ENCODE peak calls at places on chromosomes 3 and 15, in six cellular contexts. P is left ventricle myocardium inferior, N is thoracic aorta, F is thyroid gland, L is left lung, R is aorta. J is an unnamed sample.

GRCh38 chr3:136512391-136512790 is 239.8 kb downstream of the STAG1 start:
- DNase-seq in P (no peak), N (no peak), F (no peak), L (no peak), R (no peak), J (no peak)

GRCh38 chr3:52021869-52022268 is 26.2 kb upstream of the RPL29 start:
- DNase-seq in P (peak; percentile 81), N (no peak), F (peak; percentile 48), L (peak; percentile 58), R (peak; percentile 86), J (no peak)

GRCh38 chr3:195151866-195152526 is 119.0 kb downstream of the XXYLT1 start:
- DNase-seq in P (no peak), N (no peak), F (no peak), L (no peak), R (no peak), J (peak; percentile 60)

GRCh38 chr3:28577941-28578340 is 229.3 kb upstream of the AZI2 start:
- DNase-seq in P (no peak), N (no peak), F (no peak), L (no peak), R (no peak), J (no peak)

GRCh38 chr15:58275785-58276184 is 137.6 kb downstream of the AQP9 start:
- DNase-seq in P (no peak), N (no peak), F (no peak), L (no peak), R (no peak), J (no peak)

GRCh38 chr15:89837134-89837829 is 22.6 kb upstream of the ANPEP start:
- DNase-seq in P (no peak), N (no peak), F (no peak), L (no peak), R (no peak), J (no peak)

GRCh38 chr15:96201696-96202095 is 128.8 kb upstream of the NR2F2 start:
- DNase-seq in P (no peak), N (no peak), F (no peak), L (no peak), R (no peak), J (no peak)

GRCh38 chr15:55737373-55737772 is 5.6 kb downstream of the PRTG start:
- DNase-seq in P (no peak), N (no peak), F (peak; percentile 45), L (no peak), R (no peak), J (no peak)

GRCh38 chr3:169390741-169391300 is 272.7 kb downstream of the MECOM start:
- DNase-seq in P (no peak), N (no peak), F (no peak), L (no peak), R (no peak), J (no peak)

GRCh38 chr3:138946554-138947302 is at the start of the genes FOXL2 and FOXL2NB:
- DNase-seq in P (no peak), N (no peak), F (no peak), L (peak; percentile 81), R (peak; percentile 83), J (no peak)

GRCh38 chr3:67292356-67293225 is 294.5 kb downstream of the KBTBD8 start:
- DNase-seq in P (no peak), N (no peak), F (no peak), L (no peak), R (no peak), J (no peak)

GRCh38 chr3:11826628-11827265 is 19.9 kb downstream of the TAMM41 start:
- DNase-seq in P (no peak), N (no peak), F (no peak), L (no peak), R (no peak), J (no peak)

GRCh38 chr15:31004220-31004733 is 12.8 kb upstream of the MTMR10 start:
- DNase-seq in P (peak; percentile 57), N (no peak), F (no peak), L (no peak), R (no peak), J (no peak)

GRCh38 chr15:88904808-88905327 is 8.3 kb downstream of the MFGE8 start:
- DNase-seq in P (peak; percentile 85), N (no peak), F (peak; percentile 82), L (peak; percentile 90), R (peak; percentile 95), J (peak; percentile 80)

GRCh38 chr3:13194285-13195209 is 121.3 kb upstream of the IQSEC1 start:
- DNase-seq in P (no peak), N (no peak), F (no peak), L (peak; percentile 31), R (no peak), J (no peak)

GRCh38 chr3:114155370-114155821 is 23.5 kb downstream of the DRD3 start:
- DNase-seq in P (peak; percentile 16), N (no peak), F (peak; percentile 15), L (no peak), R (no peak), J (no peak)

GRCh38 chr15:101318810-101319200 is 23.8 kb upstream of the SNRPA1 start:
- DNase-seq in P (no peak), N (no peak), F (no peak), L (no peak), R (no peak), J (no peak)

GRCh38 chr15:78422571-78423340 is 15.3 kb upstream of the IREB2 start:
- DNase-seq in P (peak; percentile 60), N (no peak), F (peak; percentile 74), L (peak; percentile 80), R (peak; percentile 86), J (peak; percentile 60)

GRCh38 chr15:41634072-41634628 is 26.1 kb upstream of the MGA start:
- DNase-seq in P (no peak), N (no peak), F (no peak), L (no peak), R (no peak), J (no peak)

GRCh38 chr3:38247366-38248035 is 18.1 kb upstream of the SLC22A13 start:
- DNase-seq in P (no peak), N (no peak), F (no peak), L (no peak), R (no peak), J (peak; percentile 20)

GRCh38 chr3:53159415-53160135 is 1.4 kb upstream of the PRKCD start:
- DNase-seq in P (no peak), N (no peak), F (no peak), L (no peak), R (no peak), J (no peak)

GRCh38 chr15:48005921-48006541 is 114.8 kb upstream of the SLC24A5 start:
- DNase-seq in P (no peak), N (no peak), F (peak; percentile 80), L (no peak), R (no peak), J (no peak)

GRCh38 chr3:126467611-126467955 is 8.1 kb downstream of the ZXDC start:
- DNase-seq in P (no peak), N (no peak), F (no peak), L (no peak), R (no peak), J (no peak)
- H3K36me3 ChIP-seq in P (peaks cover 94% of the 10 kb centered on the region), N (peaks cover 73% of the 10 kb centered on the region), F (peaks cover 69% of the 10 kb centered on the region), L (peaks cover 91% of the 10 kb centered on the region), R (peaks cover 13% of the 10 kb centered on the region), J (peaks cover 90% of the 10 kb centered on the region)

DNA sequence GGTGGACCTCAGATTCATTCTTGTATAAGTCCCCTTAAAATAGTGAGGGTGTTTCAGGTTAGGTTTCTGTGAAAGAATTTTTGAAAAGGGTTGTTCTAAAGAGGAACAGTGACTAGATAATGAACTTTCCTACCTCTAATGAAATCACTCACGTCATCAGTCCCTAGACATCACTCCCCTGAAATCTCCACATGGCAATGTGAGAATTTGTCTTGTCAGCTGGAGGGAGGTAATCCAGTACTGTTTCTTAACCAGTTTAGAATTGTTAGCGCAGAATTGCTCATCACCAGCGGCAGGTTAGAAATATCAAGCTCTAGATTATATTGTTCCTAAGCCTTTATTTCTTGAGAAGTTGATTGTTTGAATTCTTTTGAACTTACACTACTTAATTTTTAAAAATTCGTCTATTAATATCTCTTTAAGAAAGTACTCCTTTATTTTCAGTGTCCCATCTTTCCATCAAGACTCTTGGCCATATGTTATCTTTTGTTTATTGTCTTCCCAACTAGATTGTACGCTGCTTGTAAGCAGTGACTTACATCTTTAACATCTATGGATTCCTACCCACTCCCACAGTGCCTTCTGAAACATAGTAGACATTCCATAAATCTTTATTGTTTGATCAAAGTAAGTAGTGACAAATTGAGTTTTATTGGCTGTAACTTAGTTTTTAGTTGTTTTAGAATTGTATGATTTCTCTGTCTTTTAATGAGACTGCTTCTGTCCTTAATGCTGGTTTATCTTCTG is 52.8 kb downstream of the RASA2 start:
- DNase-seq in P (no peak), N (no peak), F (no peak), L (no peak), R (no peak), J (no peak)
- H3K27ac ChIP-seq in P (no peak overlapping the region), N (no peak overlapping the region), F (no peak overlapping the region), L (peak overlapping the region; percentile 9), R (no peak overlapping the region), J (no peak overlapping the region)

GRCh38 chr15:69421498-69421897 is 7.3 kb downstream of the KIF23 start:
- DNase-seq in P (no peak), N (no peak), F (no peak), L (no peak), R (no peak), J (no peak)
- H3K36me3 ChIP-seq in P (no peaks in the 10 kb centered on the region), N (no peaks in the 10 kb centered on the region), F (no peaks in the 10 kb centered on the region), L (peaks cover 5% of the 10 kb centered on the region), R (no peaks in the 10 kb centered on the region), J (peaks cover 98% of the 10 kb centered on the region)

DNA sequence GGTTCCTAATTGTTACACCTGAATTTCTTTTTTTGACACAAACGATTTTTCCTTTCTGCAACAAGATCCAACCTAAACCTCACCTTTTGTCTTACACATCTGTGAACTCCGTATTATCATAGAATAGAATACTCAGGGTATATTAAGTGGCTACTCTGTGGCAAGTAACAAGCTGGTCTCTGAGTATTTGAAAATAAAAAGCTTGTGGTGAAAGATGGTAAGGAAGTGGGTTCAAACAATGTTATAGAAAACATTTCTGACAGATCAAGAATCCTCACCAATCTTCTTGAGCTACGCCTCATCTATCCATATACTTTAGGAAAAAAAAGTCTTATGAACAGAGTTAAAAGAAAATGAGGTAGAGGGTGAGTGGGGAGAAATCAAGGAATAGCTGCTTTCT is 3.5 kb upstream of the ANKRD28 start:
- DNase-seq in P (no peak), N (no peak), F (no peak), L (no peak), R (no peak), J (no peak)
- H3K27ac ChIP-seq in P (no peak overlapping the region), N (no peak overlapping the region), F (no peak overlapping the region), L (no peak overlapping the region), R (no peak overlapping the region), J (no peak overlapping the region)

DNA sequence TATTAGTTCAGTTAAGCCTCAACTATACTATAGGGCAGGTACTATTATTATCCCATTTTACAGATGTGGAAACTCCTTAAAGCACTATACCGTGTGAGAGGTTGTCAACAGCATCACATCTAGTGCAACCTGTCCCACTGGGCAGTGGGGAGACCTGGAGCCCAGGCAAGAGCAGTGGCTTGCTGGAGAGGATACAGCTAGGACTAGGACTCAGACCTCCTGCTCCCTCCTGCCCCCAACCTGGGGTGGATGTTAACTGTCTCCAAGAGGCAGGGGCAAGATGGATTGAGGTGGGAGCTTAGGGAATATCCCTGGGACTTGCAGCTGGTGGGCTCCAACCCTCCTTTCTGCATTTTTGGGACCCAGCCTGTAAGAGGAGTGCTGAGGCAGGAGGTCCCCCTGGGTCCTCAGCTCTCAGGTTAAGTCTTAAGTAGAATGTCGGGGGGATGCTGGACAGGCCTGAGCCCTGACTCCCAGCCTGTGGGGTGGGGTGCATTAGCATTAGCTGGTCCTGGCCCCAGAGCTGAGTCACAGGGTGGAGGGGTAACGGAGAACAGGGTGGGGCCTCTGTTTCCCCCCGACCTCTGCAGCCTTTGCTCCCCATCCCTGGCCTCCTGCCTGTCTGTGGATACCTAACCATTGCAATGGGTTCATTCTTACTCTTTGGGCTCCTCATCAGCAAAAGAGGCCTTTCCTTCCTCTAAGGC is 6.6 kb downstream of the SNX33 start:
- DNase-seq in P (no peak), N (no peak), F (no peak), L (no peak), R (no peak), J (no peak)
- H3K36me3 ChIP-seq in P (peaks cover 35% of the 10 kb centered on the region), N (peaks cover 19% of the 10 kb centered on the region), F (peaks cover 7% of the 10 kb centered on the region), L (peaks cover 31% of the 10 kb centered on the region), R (no peaks in the 10 kb centered on the region), J (peaks cover 52% of the 10 kb centered on the region)

J was measured in SJSA1.